ENCODE peak calls at places on chromosomes 12 and 14, in four cellular contexts. O, P, D and G are unnamed samples.

GRCh38 chr12:82517027-82517426 is 158.7 kb downstream of the METTL25 start:
- DNase-seq in O (no peak), P (no peak), D (no peak), G (no peak)

GRCh38 chr14:76870146-76870545 is 43.9 kb downstream of the LRRC74A start:
- DNase-seq in D (no peak), O (no peak), P (no peak), G (no peak)

GRCh38 chr14:100144645-100144995 is 14.8 kb downstream of the DEGS2 start:
- DNase-seq in P (no peak), D (no peak), O (no peak), G (no peak)

GRCh38 chr12:19988457-19988856 is 379.9 kb upstream of the PDE3A start:
- DNase-seq in D (no peak), O (no peak), P (no peak), G (no peak)

GRCh38 chr12:1845886-1846285 is 25.5 kb downstream of the LRTM2 start:
- DNase-seq in D (no peak), O (no peak), P (no peak), G (no peak)

GRCh38 chr14:59711083-59711482 is 134.5 kb upstream of the CCDC175 start:
- DNase-seq in P (no peak), D (no peak), O (no peak), G (no peak)

GRCh38 chr14:89498836-89499235 is 81.8 kb upstream of the FOXN3 start:
- DNase-seq in P (no peak), D (no peak), O (no peak), G (no peak)

GRCh38 chr12:34404377-34405285 is 382.3 kb downstream of the ALG10 start:
- DNase-seq in D (peak; percentile 13), P (no peak), O (peak; percentile 23), G (no peak)

GRCh38 chr14:54002653-54003052 is 46.0 kb upstream of the BMP4 start:
- DNase-seq in O (no peak), D (no peak), P (no peak), G (no peak)

GRCh38 chr14:39102265-39102968 is 618 bp downstream of the SEC23A start:
- DNase-seq in O (no peak), D (no peak), P (peak; percentile 41), G (no peak)

GRCh38 chr14:84785997-84786396 is 743.9 kb upstream of the FLRT2 start:
- DNase-seq in O (no peak), D (no peak), P (no peak), G (no peak)

GRCh38 chr12:27931390-27931789 is 41.1 kb downstream of the PTHLH start:
- DNase-seq in P (no peak), D (no peak), O (no peak), G (no peak)

GRCh38 chr14:22491683-22492483 is 97.1 kb downstream of the DAD1 start:
- DNase-seq in P (no peak), D (no peak), O (no peak), G (no peak)
- H3K27ac ChIP-seq in P (no peak overlapping the region), D (peak overlapping the region; percentile 64), O (peak overlapping the region; percentile 32), G (no peak overlapping the region)

GRCh38 chr14:68631691-68632590 is 160.9 kb downstream of the ZFP36L1 start:
- DNase-seq in D (no peak), O (peak; percentile 49), P (peak; percentile 27), G (no peak)
- H3K27ac ChIP-seq in D (peak overlapping the region; percentile 18), O (peak overlapping the region; percentile 36), P (peak overlapping the region; percentile 91), G (peak overlapping the region; percentile 80)

GRCh38 chr12:93767524-93767863 is 90.3 kb downstream of the CRADD start:
- DNase-seq in O (no peak), D (no peak), P (no peak), G (no peak)
- H3K27ac ChIP-seq in O (no peak overlapping the region), D (no peak overlapping the region), P (no peak overlapping the region), G (peak overlapping the region; percentile 65)

GRCh38 chr12:89343127-89343526 is 9.2 kb downstream of the DUSP6 start:
- DNase-seq in O (no peak), P (no peak), D (no peak), G (peak; percentile 80)
- H3K27ac ChIP-seq in O (no peak overlapping the region), P (no peak overlapping the region), D (no peak overlapping the region), G (no peak overlapping the region)

DNA sequence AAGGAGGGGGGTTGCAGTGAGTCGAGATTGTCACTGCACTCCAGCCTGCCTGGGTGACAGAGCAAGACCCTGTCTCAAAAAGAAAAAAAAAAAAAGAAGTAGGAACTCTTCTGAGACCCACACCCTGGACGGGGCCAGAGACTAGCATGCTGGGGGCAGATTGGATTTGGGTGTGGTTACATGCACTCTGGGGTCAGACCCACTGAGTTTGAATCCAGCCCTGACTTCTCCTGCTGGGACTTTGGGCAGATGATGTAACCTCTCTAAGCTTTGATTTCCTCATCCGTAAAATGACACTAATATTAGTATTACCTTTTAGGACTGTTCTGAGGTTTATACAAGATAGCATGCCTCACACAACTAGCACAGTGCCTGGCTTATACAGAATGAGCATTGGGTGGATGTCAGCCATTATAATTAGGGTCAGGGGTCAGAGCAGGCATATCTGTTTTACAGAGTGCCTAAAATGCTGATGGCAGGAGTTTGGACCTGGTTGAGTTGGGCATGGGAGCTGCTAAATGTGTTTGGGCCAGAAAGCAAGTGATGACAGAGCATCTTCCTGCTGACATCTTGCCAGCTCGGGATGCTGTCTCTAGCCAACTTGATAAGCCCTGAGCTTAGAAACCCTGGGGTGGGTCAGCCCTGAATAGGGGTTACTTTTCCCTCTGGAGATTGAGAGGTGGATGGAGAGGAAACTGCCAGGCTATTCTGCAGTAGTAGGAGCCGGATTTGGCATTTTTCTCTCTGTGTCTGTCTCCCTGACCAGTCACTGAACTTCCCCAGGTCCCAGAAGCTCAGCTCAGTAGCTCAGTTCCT is 15.5 kb downstream of the TPCN1 start:
- DNase-seq in P (no peak), O (no peak), D (no peak), G (no peak)
- H3K27ac ChIP-seq in P (peak overlapping the region; percentile 31), O (peak overlapping the region; percentile 21), D (peak overlapping the region; percentile 67), G (peak overlapping the region; percentile 83)